ENCODE peak calls at places on chromosome 6, in six cellular contexts. F, E, N, U, D and J are unnamed samples.

GRCh38 chr6:106097368-106098231 is 11.5 kb downstream of the PRDM1 start:
- DNase-seq in D (peak), F (no peak), N (peak), E (peak), U (peak), J (no peak)

GRCh38 chr6:110064744-110065524 is 86.8 kb downstream of the GPR6 start:
- DNase-seq in D (no peak), U (no peak), E (no peak), N (no peak), F (no peak), J (no peak)

GRCh38 chr6:158646023-158646888 is 1.7 kb upstream of the DYNLT1 start:
- DNase-seq in E (no peak), D (no peak), N (no peak), F (peak), U (no peak), J (no peak)

GRCh38 chr6:57284056-57284455 is 33.4 kb upstream of the PRIM2 start:
- DNase-seq in N (no peak), D (no peak), E (no peak), U (no peak), F (no peak), J (no peak)

GRCh38 chr6:35264550-35265274 is 5.2 kb downstream of the ZNF76 start:
- DNase-seq in D (no peak), N (no peak), U (no peak), E (no peak), F (no peak), J (no peak)

GRCh38 chr6:31639449-31639861 is 13.0 kb downstream of the BAG6 start:
- DNase-seq in U (peak), F (no peak), D (no peak), E (peak), N (no peak), J (no peak)

GRCh38 chr6:34346175-34347119 is 46.0 kb downstream of the NUDT3 start:
- DNase-seq in E (no peak), N (no peak), D (peak), F (no peak), U (no peak), J (no peak)

GRCh38 chr6:10759312-10759839 is 11.8 kb downstream of the TMEM14B start:
- DNase-seq in U (peak), E (peak), F (no peak), N (peak), D (peak), J (no peak)

GRCh38 chr6:146857960-146858308 is 259.2 kb downstream of the ADGB start:
- DNase-seq in F (no peak), E (no peak), U (no peak), D (no peak), N (no peak), J (no peak)

GRCh38 chr6:158653577-158654354 is 3.9 kb downstream of the SYTL3 start:
- DNase-seq in E (no peak), D (peak), U (no peak), F (no peak), N (peak), J (peak)

GRCh38 chr6:27280064-27280539 is 32.0 kb downstream of the POM121L2 start:
- DNase-seq in E (peak), U (peak), D (peak), F (peak), N (no peak), J (no peak)

GRCh38 chr6:99590728-99591672 is 15.6 kb upstream of the PRDM13 start:
- DNase-seq in E (no peak), D (no peak), U (no peak), N (no peak), F (no peak), J (no peak)

GRCh38 chr6:46221221-46221793 is 50.5 kb upstream of the ENPP5 start:
- DNase-seq in U (no peak), N (peak), D (peak), E (peak), F (no peak), J (no peak)

GRCh38 chr6:31834704-31835375 is 7.3 kb downstream of the HSPA1B start:
- DNase-seq in U (no peak), N (peak), D (peak), F (peak), E (peak), J (peak)

GRCh38 chr6:89216411-89216810 is 747 bp downstream of the GABRR1 start:
- DNase-seq in N (no peak), D (no peak), E (no peak), U (no peak), F (no peak), J (no peak)

GRCh38 chr6:130421567-130421966 is 55.8 kb downstream of the TMEM200A start:
- DNase-seq in E (peak), D (no peak), F (no peak), U (peak), N (no peak), J (no peak)

GRCh38 chr6:11202513-11203305 is 29.8 kb downstream of the NEDD9 start:
- DNase-seq in E (no peak), U (no peak), F (no peak), D (no peak), N (no peak), J (no peak)

GRCh38 chr6:108121612-108122011 is 44.2 kb upstream of the NR2E1 start:
- DNase-seq in F (no peak), N (no peak), D (no peak), E (no peak), U (no peak), J (no peak)

GRCh38 chr6:55210952-55211351 is 36.6 kb downstream of the HCRTR2 start:
- DNase-seq in D (no peak), E (no peak), F (no peak), U (no peak), N (no peak), J (no peak)

GRCh38 chr6:46772754-46773153 is 20.4 kb upstream of the MEP1A start:
- DNase-seq in E (no peak), U (no peak), F (no peak), N (peak), D (peak), J (peak)

GRCh38 chr6:111658445-111659154 is 52.9 kb upstream of the TRAF3IP2 start:
- DNase-seq in F (no peak), U (no peak), N (no peak), D (no peak), E (peak), J (no peak)

GRCh38 chr6:144265390-144265789 is 19.7 kb upstream of the UTRN start:
- DNase-seq in D (peak), E (peak), N (no peak), F (no peak), U (peak), J (no peak)